ENCODE peak calls at places on chromosomes 11 and 22, in nine cellular contexts. J, S, C, D, M, O, H, V and U are unnamed samples.

GRCh38 chr22:40635008-40635939 is 1.2 kb downstream of the MRTFA start:
- DNase-seq in J (peak; percentile 66), S (no peak), C (no peak), D (peak; percentile 17), M (peak; percentile 52), O (peak; percentile 17), H (peak; percentile 57), V (peak; percentile 56), U (no peak)

GRCh38 chr11:18836415-18836814 is 44.8 kb upstream of the PTPN5 start:
- DNase-seq in J (no peak), S (no peak), C (no peak), D (no peak), M (no peak), O (peak; percentile 44), H (no peak), V (no peak), U (no peak)

GRCh38 chr11:15826826-15827225 is 529.5 kb downstream of the SOX6 start:
- DNase-seq in J (no peak), S (peak; percentile 31), C (no peak), D (peak; percentile 84), M (peak; percentile 18), O (peak; percentile 30), H (peak; percentile 61), V (peak; percentile 22), U (peak; percentile 74)

GRCh38 chr22:43031617-43032016 is 16.7 kb upstream of the PACSIN2 start:
- DNase-seq in J (no peak), S (no peak), C (no peak), D (no peak), M (no peak), O (no peak), H (no peak), V (no peak), U (no peak)

GRCh38 chr22:32462452-32462851 is 1.8 kb downstream of the BPIFC start:
- DNase-seq in J (no peak), S (no peak), C (no peak), D (no peak), M (no peak), O (peak; percentile 79), H (no peak), V (no peak), U (no peak)

GRCh38 chr11:43035011-43035564 is 276.7 kb upstream of the API5 start:
- DNase-seq in J (no peak), S (no peak), C (no peak), D (no peak), M (no peak), O (no peak), H (no peak), V (no peak), U (peak; percentile 28)

GRCh38 chr11:92340839-92341238 is 116.2 kb downstream of the FAT3 start:
- DNase-seq in J (peak; percentile 5), S (no peak), C (no peak), D (peak; percentile 87), M (no peak), O (peak; percentile 50), H (peak; percentile 2), V (peak; percentile 24), U (peak; percentile 17)

GRCh38 chr11:13941790-13942189 is 20.7 kb upstream of the SPON1 start:
- DNase-seq in J (no peak), S (no peak), C (no peak), D (no peak), M (no peak), O (no peak), H (no peak), V (no peak), U (no peak)

GRCh38 chr11:117944554-117944953 is 15.4 kb upstream of the TMPRSS13 start:
- DNase-seq in J (no peak), S (no peak), C (no peak), D (no peak), M (no peak), O (no peak), H (no peak), V (no peak), U (no peak)

GRCh38 chr11:94732617-94733292 is 35.4 kb upstream of the AMOTL1 start:
- DNase-seq in J (peak; percentile 39), S (no peak), C (no peak), D (no peak), M (no peak), O (peak; percentile 81), H (peak; percentile 80), V (peak; percentile 58), U (no peak)

GRCh38 chr11:127875076-127875475 is 712.3 kb downstream of the ETS1 start:
- DNase-seq in J (peak; percentile 7), S (no peak), C (no peak), D (no peak), M (no peak), O (no peak), H (no peak), V (no peak), U (no peak)

GRCh38 chr22:17998913-17999312 is 25.4 kb downstream of the MICAL3 start:
- DNase-seq in J (no peak), S (no peak), C (no peak), D (no peak), M (no peak), O (no peak), H (no peak), V (no peak), U (no peak)

GRCh38 chr11:2951235-2952110 is 22.3 kb upstream of the PHLDA2 start:
- DNase-seq in J (peak; percentile 28), S (no peak), C (no peak), D (no peak), M (no peak), O (peak; percentile 45), H (peak; percentile 34), V (peak; percentile 53), U (no peak)

GRCh38 chr11:134425816-134426536 is 13.9 kb upstream of the B3GAT1 start:
- DNase-seq in J (no peak), S (no peak), C (no peak), D (no peak), M (no peak), O (no peak), H (no peak), V (no peak), U (no peak)

GRCh38 chr22:49951986-49952896 is 8.3 kb upstream of the PIM3 start:
- DNase-seq in J (peak; percentile 82), S (no peak), C (no peak), D (no peak), M (no peak), O (peak; percentile 58), H (peak; percentile 89), V (peak; percentile 33), U (peak; percentile 79)

GRCh38 chr11:44992181-44992582 is 41.5 kb upstream of the TP53I11 start:
- DNase-seq in J (no peak), S (no peak), C (no peak), D (no peak), M (no peak), O (no peak), H (peak; percentile 29), V (no peak), U (no peak)

GRCh38 chr22:35882226-35883027 is 146.2 kb downstream of the RBFOX2 start:
- DNase-seq in J (peak; percentile 36), S (peak; percentile 49), C (no peak), D (no peak), M (no peak), O (no peak), H (peak; percentile 25), V (peak; percentile 35), U (no peak)

GRCh38 chr22:49838771-49839717 is 11.4 kb upstream of the BRD1 start:
- DNase-seq in J (no peak), S (no peak), C (peak; percentile 82), D (peak; percentile 77), M (no peak), O (no peak), H (no peak), V (no peak), U (no peak)

GRCh38 chr11:76783901-76784813 is 1.0 kb downstream of the TSKU start:
- DNase-seq in J (peak; percentile 77), S (no peak), C (peak; percentile 72), D (peak; percentile 94), M (no peak), O (peak; percentile 84), H (peak; percentile 64), V (peak; percentile 73), U (peak; percentile 52)

GRCh38 chr11:61325649-61326414 is 7.1 kb downstream of the DDB1 start:
- DNase-seq in J (peak; percentile 75), S (no peak), C (no peak), D (no peak), M (no peak), O (peak; percentile 88), H (peak; percentile 72), V (peak; percentile 22), U (no peak)

DNA sequence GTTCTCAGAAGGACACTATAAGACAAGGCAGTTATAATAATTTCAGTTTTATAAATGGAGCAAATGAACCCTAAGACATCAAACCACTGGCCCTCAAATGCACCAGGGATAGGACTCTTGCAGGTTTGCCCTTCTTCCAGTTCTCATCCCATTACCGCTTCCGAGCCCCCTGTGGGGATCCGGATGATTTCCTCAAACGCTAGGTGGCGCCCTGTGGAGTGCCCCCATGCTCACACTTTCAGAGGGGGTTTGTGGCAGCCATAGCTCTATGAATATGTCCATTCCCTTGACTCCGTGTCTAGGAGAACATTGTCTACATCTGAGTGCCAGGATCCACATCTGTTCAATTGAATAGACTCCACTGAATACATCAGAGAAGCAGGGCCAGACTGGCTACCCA is 816.3 kb downstream of the NTM start:
- DNase-seq in J (no peak), S (no peak), C (no peak), D (peak; percentile 70), M (no peak), O (no peak), H (no peak), V (no peak), U (no peak)
- TF ChIP-seq CTCF in J (peak; percentile 17), S (no peak), C (no peak), D (peak; percentile 80), M (no peak), O (peak; percentile 3), H (peak; percentile 24), V (peak; percentile 13), U (no peak)

DNA sequence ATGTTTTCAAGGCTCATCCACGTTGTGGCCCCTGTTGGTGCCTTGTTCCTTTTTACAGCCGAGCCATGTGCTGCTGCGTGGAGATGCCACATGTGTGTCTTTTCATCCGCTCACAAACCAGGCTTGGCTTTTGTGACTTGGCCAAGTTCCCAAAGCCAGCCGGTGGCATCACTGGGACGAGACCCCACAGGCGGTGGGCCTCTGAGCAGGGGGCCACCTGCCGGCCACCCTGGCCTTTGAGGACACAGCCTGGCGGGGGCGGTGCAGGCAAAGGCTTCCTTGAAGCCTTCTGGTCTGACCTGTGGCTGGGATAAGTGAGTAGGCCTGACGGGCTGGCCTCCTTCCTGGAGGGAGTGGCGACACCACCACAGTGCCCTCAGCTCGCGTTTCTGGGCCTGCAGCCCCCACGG is 10.6 kb downstream of the GRK2 start:
- DNase-seq in J (peak; percentile 34), S (peak; percentile 57), C (peak; percentile 86), D (peak; percentile 59), M (no peak), O (no peak), H (peak; percentile 49), V (peak; percentile 53), U (no peak)
- TF ChIP-seq CTCF in J (peak; percentile 9), S (peak; percentile 54), C (no peak), D (peak; percentile 27), M (peak; percentile 8), O (no peak), H (peak; percentile 21), V (peak; percentile 21), U (no peak)

GRCh38 chr22:39343259-39344045 is 6.3 kb upstream of the SYNGR1 start:
- DNase-seq in J (peak; percentile 69), S (peak; percentile 76), C (no peak), D (peak; percentile 88), M (peak; percentile 73), O (peak; percentile 68), H (peak; percentile 73), V (peak; percentile 56), U (peak; percentile 71)
- TF ChIP-seq CTCF in J (peak; percentile 94), S (peak; percentile 92), C (peak; percentile 53), D (peak; percentile 82), M (peak; percentile 61), O (peak; percentile 94), H (peak; percentile 94), V (peak; percentile 89), U (peak; percentile 74)

GRCh38 chr22:37726240-37726887 is 29.5 kb downstream of the TRIOBP start:
- DNase-seq in J (peak; percentile 63), S (no peak), C (no peak), D (no peak), M (no peak), O (peak; percentile 34), H (peak; percentile 49), V (peak; percentile 56), U (no peak)
- TF ChIP-seq CTCF in J (peak; percentile 36), S (peak; percentile 20), C (no peak), D (no peak), M (no peak), O (no peak), H (no peak), V (peak; percentile 39), U (no peak)